ENCODE peak calls at places on chromosomes 12 and 14, in eight cellular contexts. D is epithelial cell of proximal tubule, Y is left ventricle myocardium inferior, Z is endothelial cell of umbilical vein, M is BJ, Q is AG09319, A is dorsolateral prefrontal cortex, K is NB4. R is an unnamed sample.

GRCh38 chr14:92135269-92135668 is 13.5 kb downstream of the CPSF2 start:
- DNase-seq in A (no peak), Z (peak), Y (no peak), K (peak), Q (no peak), D (no peak), M (no peak), R (peak)

GRCh38 chr14:69615471-69616407 is 4.3 kb downstream of the SUSD6 start:
- DNase-seq in Y (no peak), K (peak), A (no peak), D (no peak), Z (peak), Q (no peak), M (peak), R (peak)

GRCh38 chr12:22121224-22121623 is 75.2 kb downstream of the CMAS start:
- DNase-seq in D (no peak), Q (no peak), Z (no peak), M (no peak), Y (no peak), K (peak), A (no peak), R (no peak)

GRCh38 chr12:73226585-73226984 is 954.4 kb downstream of the TRHDE start:
- DNase-seq in K (no peak), M (no peak), Y (no peak), D (no peak), A (no peak), Z (no peak), Q (no peak), R (no peak)

GRCh38 chr12:43761535-43761934 is 2.8 kb downstream of the IRAK4 start:
- DNase-seq in A (no peak), M (no peak), Y (no peak), K (peak), Z (no peak), Q (no peak), D (no peak), R (no peak)

GRCh38 chr12:78208106-78208505 is 377.4 kb downstream of the NAV3 start:
- DNase-seq in D (peak), Y (no peak), K (no peak), Z (no peak), Q (no peak), M (no peak), A (no peak), R (no peak)

GRCh38 chr12:42483534-42483857 is 106.0 kb downstream of the PRICKLE1 start:
- DNase-seq in K (peak), Y (peak), M (no peak), D (no peak), Z (peak), A (no peak), Q (no peak), R (no peak)

GRCh38 chr12:57236224-57236924 is 6.9 kb downstream of the SHMT2 start:
- DNase-seq in A (no peak), Z (no peak), M (no peak), Y (no peak), Q (no peak), D (no peak), K (no peak), R (no peak)

GRCh38 chr14:26290007-26290530 is 307.8 kb downstream of the NOVA1 start:
- DNase-seq in Y (no peak), A (no peak), D (no peak), M (no peak), Z (no peak), Q (peak), K (no peak), R (peak)

GRCh38 chr14:68088463-68088862 is 268.9 kb downstream of the RAD51B start:
- DNase-seq in K (no peak), Q (no peak), Z (no peak), M (no peak), Y (no peak), A (no peak), D (no peak), R (peak)

GRCh38 chr14:20855652-20856291 is 35.4 kb upstream of the RNASE3 start:
- DNase-seq in M (no peak), D (peak), Y (peak), Q (no peak), A (peak), Z (peak), K (peak), R (peak)

GRCh38 chr14:51431033-51431709 is 191.1 kb downstream of the TMX1 start:
- DNase-seq in M (no peak), Z (peak), K (no peak), Q (no peak), Y (no peak), A (no peak), D (no peak), R (no peak)

GRCh38 chr12:63811755-63812154 is 32.0 kb downstream of the RXYLT1 start:
- DNase-seq in Z (no peak), K (no peak), D (no peak), A (no peak), Y (no peak), Q (no peak), M (no peak), R (no peak)

GRCh38 chr12:131783915-131784541 is 44.2 kb upstream of the MMP17 start:
- DNase-seq in Z (no peak), A (no peak), Q (peak), Y (no peak), M (peak), K (peak), D (no peak), R (peak)

GRCh38 chr14:74213907-74214803 is 25.1 kb upstream of the VSX2 start:
- DNase-seq in Q (no peak), Y (no peak), Z (no peak), A (no peak), M (no peak), D (no peak), K (no peak), R (no peak)

GRCh38 chr12:101207086-101207780 is 2.8 kb downstream of the SLC5A8 start:
- DNase-seq in A (no peak), M (no peak), Q (no peak), D (no peak), K (peak), Z (no peak), Y (no peak), R (no peak)

GRCh38 chr12:17928708-17929366 is 161.2 kb downstream of the RERGL start:
- DNase-seq in Y (no peak), M (no peak), A (no peak), K (no peak), Z (peak), D (peak), Q (no peak), R (peak)

GRCh38 chr12:70983692-70984091 is 63.2 kb upstream of the PTPRR start:
- DNase-seq in Q (no peak), A (no peak), M (no peak), Z (no peak), D (peak), Y (no peak), K (no peak), R (peak)

GRCh38 chr12:111730420-111730819 is 36.3 kb upstream of the ALDH2 start:
- DNase-seq in A (no peak), Q (no peak), Z (no peak), M (no peak), Y (no peak), D (no peak), K (no peak), R (no peak)

GRCh38 chr14:79136437-79137430 is 966.6 kb downstream of the NRXN3 start:
- DNase-seq in Q (no peak), Y (no peak), Z (no peak), A (no peak), M (no peak), D (no peak), K (no peak), R (no peak)

GRCh38 chr14:93648440-93649168 is 139.7 kb downstream of the PRIMA1 start:
- DNase-seq in Y (no peak), M (no peak), Q (no peak), Z (no peak), K (peak), D (no peak), A (no peak), R (no peak)

GRCh38 chr14:104318558-104319488 is 180.4 kb downstream of the KIF26A start:
- DNase-seq in K (no peak), M (no peak), Y (peak), D (no peak), Q (no peak), Z (no peak), A (no peak), R (no peak)
- TF ChIP-seq CTCF in K (no peak), M (no peak), Y (no peak), D (no peak), Q (no peak), Z (no peak), A (no peak), R (no peak)

DNA sequence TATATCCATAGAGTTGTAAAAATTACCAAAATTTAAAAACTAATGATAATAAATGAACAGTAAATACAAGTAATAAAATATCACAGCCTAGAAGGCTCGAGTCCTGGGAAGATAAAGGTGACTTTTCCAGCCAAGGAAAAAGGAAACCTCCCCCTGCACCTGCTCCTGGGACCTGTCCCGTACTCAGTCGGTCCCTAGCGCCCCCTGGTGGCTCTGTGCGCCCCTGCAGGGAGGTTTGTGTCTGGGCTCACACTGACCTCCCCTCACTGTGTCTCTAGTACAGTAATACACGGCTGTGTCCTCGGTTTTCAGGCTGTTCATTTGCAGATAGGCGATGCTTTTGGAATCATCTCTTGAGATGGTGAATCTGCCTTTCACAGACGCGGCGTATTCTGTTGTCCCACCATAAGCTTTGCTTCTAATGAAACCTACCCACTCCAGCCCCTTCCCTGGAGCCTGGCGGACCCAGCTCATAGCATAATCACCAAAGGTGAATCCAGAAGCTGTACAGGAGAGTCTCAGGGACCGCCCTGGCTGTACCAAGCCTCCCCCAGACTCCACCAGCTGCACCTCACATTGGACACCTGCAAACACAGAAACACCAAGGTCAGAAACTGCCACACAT is 1030.4 kb downstream of the TMEM121 start:
- DNase-seq in Z (no peak), D (no peak), M (no peak), A (no peak), K (peak), Q (no peak), Y (no peak), R (no peak)
- TF ChIP-seq CTCF in Z (no peak), D (peak), M (peak), A (peak), K (peak), Q (no peak), Y (peak), R (no peak)

GRCh38 chr12:1766110-1766509 is 54.3 kb upstream of the LRTM2 start:
- DNase-seq in Z (no peak), Y (no peak), Q (no peak), M (no peak), K (no peak), A (no peak), D (no peak), R (no peak)

GRCh38 chr12:1761857-1762256 is 58.5 kb upstream of the LRTM2 start:
- DNase-seq in K (no peak), D (no peak), A (no peak), Q (no peak), Y (no peak), M (no peak), Z (no peak), R (no peak)

GRCh38 chr12:1758887-1759286 is 61.5 kb upstream of the LRTM2 start:
- DNase-seq in A (no peak), M (no peak), K (no peak), Y (no peak), Z (no peak), D (no peak), Q (no peak), R (no peak)

GRCh38 chr12:1760566-1761382 is 59.6 kb upstream of the LRTM2 start:
- DNase-seq in Z (peak), K (peak), Q (no peak), M (no peak), Y (no peak), D (peak), A (no peak), R (peak)
- TF ChIP-seq CTCF in Z (no peak), K (no peak), Q (no peak), M (no peak), Y (no peak), D (peak), A (no peak), R (no peak)

GRCh38 chr12:10381912-10382628 is 7.8 kb downstream of the KLRK1 start:
- DNase-seq in A (no peak), M (no peak), Z (no peak), Q (no peak), K (no peak), Y (no peak), D (no peak), R (no peak)
- TF ChIP-seq CTCF in A (no peak), M (no peak), Z (no peak), Q (no peak), K (no peak), Y (no peak), D (no peak), R (no peak)

GRCh38 chr14:103728721-103729120 is 13.1 kb downstream of the ZFYVE21 start:
- DNase-seq in K (no peak), D (no peak), Z (no peak), Q (no peak), A (no peak), Y (no peak), M (no peak), R (no peak)

GRCh38 chr14:103731916-103732867 is 16.6 kb downstream of the ZFYVE21 start:
- DNase-seq in Y (no peak), K (no peak), M (no peak), Q (no peak), Z (no peak), D (no peak), A (no peak), R (no peak)

GRCh38 chr14:103729496-103730448 is 14.2 kb downstream of the ZFYVE21 start:
- DNase-seq in A (no peak), K (no peak), Y (no peak), Z (no peak), D (no peak), Q (no peak), M (no peak), R (no peak)

GRCh38 chr14:103731481-103731880 is 15.9 kb downstream of the ZFYVE21 start:
- DNase-seq in Q (no peak), M (no peak), A (no peak), D (no peak), Y (no peak), Z (no peak), K (no peak), R (no peak)

GRCh38 chr14:103730490-103731035 is 15.0 kb downstream of the ZFYVE21 start:
- DNase-seq in Y (peak), K (no peak), M (no peak), D (no peak), A (no peak), Q (no peak), Z (no peak), R (no peak)
- TF ChIP-seq CTCF in Y (peak), K (no peak), M (peak), D (no peak), A (no peak), Q (peak), Z (peak), R (no peak)

DNA sequence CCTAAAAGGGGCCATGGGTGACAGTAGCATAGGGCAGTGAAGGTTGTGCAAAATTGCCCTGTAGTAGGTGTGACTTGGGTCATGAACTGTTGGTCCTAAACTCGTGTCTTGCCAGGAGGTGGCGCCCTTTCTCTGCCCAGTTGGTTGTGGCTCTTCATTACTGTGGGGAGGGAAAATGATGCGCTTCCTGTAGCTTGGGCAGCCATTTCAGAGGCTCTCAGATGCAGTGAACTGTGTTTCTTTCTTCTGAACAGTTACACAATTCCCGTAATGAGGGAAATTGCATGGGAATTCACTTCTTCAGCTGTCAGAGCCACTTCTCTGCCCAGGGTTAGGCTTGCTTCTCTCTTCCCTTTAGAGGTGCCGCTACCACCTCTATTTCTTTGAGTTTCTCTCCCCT is 148.1 kb upstream of the NRXN3 start:
- DNase-seq in A (no peak), Z (peak), Y (peak), M (no peak), D (no peak), K (peak), Q (no peak), R (peak)
- TF ChIP-seq CTCF in A (peak), Z (peak), Y (peak), M (peak), D (peak), K (peak), Q (peak), R (peak)